ENCODE peak calls at places on chromosomes 2 and 18, in nine cellular contexts. B is IMR-90, R is GM12891, C is transverse colon, L is lower leg skin, P is testis, V is erythroblast, O is breast epithelium, A is K562. Y is an unnamed sample.

GRCh38 chr2:170332676-170333402 is 154.9 kb downstream of the MYO3B start:
- DNase-seq in O (no peak), L (no peak), V (no peak), A (no peak), C (no peak), B (no peak), R (no peak), P (no peak), Y (no peak)

GRCh38 chr18:45402485-45403056 is 212.7 kb upstream of the SLC14A2 start:
- DNase-seq in A (no peak), R (no peak), P (no peak), B (peak; percentile 31), V (no peak), L (no peak), C (peak; percentile 38), O (no peak), Y (no peak)

GRCh38 chr2:84969511-84970265 is 1.3 kb upstream of the KCMF1 start:
- DNase-seq in B (peak; percentile 31), O (no peak), R (no peak), V (peak; percentile 63), L (no peak), P (peak; percentile 30), C (no peak), A (no peak), Y (peak; percentile 55)

GRCh38 chr2:88857274-88857741 is 165.8 kb downstream of the RPIA start:
- DNase-seq in C (peak; percentile 66), P (no peak), R (no peak), O (no peak), L (no peak), A (no peak), B (no peak), V (no peak), Y (no peak)

GRCh38 chr2:189142893-189143759 is 36.4 kb downstream of the COL5A2 start:
- DNase-seq in O (no peak), V (peak; percentile 72), R (peak; percentile 18), A (peak; percentile 39), P (peak; percentile 57), C (peak; percentile 24), L (no peak), B (peak; percentile 36), Y (no peak)

GRCh38 chr18:8177330-8178016 is 431.8 kb upstream of the RAB12 start:
- DNase-seq in A (no peak), L (no peak), B (peak; percentile 17), C (no peak), V (no peak), O (no peak), P (peak; percentile 76), R (no peak), Y (no peak)

GRCh38 chr2:238921681-238922319 is 73.9 kb downstream of the TWIST2 start:
- DNase-seq in B (no peak), O (no peak), A (no peak), P (no peak), R (no peak), C (no peak), L (no peak), V (no peak), Y (peak; percentile 52)

GRCh38 chr2:150872919-150873772 is 385.7 kb upstream of the RND3 start:
- DNase-seq in C (no peak), L (no peak), B (peak; percentile 35), R (no peak), P (no peak), A (no peak), O (no peak), V (no peak), Y (no peak)

DNA sequence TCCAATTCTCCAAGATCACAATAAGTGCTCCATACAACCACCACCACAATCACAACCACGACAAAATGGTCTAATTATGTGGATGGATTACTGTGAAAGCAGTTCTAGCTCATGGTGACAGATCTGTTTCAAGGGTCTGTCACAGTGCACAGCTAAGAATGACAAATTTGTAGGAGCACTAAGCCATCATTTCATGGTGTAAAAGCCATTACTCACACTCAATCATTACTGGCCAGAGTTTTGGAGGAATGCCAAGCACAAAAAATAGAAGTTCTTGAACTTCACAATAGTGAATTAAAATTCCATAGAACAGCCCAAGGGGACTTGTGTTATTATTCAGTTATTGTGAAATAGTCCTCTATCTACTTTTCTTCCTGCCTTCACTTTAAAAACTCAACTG is 2.3 kb downstream of the CPS1 start:
- DNase-seq in P (no peak), B (no peak), O (no peak), A (no peak), C (no peak), L (no peak), V (no peak), R (no peak), Y (no peak)
- TF ChIP-seq POLR2A in P (no peak), B (no peak), O (no peak), A (no peak), C (no peak), L (no peak), V (no peak), R (no peak), Y (no peak)

DNA sequence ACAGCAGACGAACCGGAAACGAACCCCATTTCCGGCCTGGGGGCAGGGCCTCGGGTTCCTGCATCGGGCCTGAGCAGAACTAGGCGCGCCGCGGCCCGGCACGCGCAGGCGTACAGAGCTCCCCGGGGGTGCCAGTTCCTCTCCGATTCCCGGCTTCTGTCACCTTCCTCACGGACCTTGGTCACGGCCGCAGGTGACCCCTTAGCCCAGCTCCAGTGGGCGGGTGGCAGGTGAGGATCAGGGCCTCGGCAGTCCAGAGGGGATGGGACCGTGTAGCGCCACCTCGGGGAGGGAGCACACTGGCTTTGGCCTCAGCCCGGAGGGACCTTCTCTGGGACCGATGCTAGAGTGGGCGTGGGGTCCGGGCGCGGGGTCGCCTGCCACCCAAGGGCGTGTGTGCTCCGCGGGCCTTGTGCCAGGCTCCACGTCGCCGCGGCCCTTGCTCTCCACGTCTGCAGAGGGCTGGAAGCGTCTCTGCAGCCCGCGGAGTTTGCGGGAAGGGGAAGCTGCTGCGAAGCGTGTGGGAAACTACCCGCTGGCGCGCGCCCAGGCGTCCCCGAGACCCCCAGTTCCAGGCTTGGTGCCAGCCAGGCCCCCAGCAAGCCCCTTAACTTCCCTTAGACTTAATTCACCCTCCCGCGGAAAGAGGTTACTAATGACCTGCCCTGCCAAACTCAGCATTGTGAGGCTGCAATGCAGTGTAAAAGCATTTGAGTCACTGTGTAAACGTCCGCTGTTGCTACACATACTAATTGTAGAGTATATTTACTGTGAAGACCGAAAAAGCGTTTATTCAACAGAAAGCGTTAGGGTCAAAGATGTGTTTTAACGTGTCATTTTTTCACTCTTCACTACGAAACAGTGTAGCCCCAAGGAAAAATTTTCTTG is at the start of gene TRAPPC12:
- DNase-seq in V (peak; percentile 92), A (peak; percentile 91), R (peak; percentile 84), B (peak; percentile 80), P (peak; percentile 96), O (peak; percentile 87), C (peak; percentile 94), L (peak; percentile 88), Y (peak; percentile 95)
- TF ChIP-seq POLR2A in V (peak; percentile 93), A (peak; percentile 98), R (peak; percentile 93), B (peak; percentile 91), P (peak; percentile 68), O (peak; percentile 47), C (peak; percentile 89), L (no peak), Y (peak; percentile 71)

GRCh38 chr2:218245214-218245613 is 15.6 kb upstream of the GPBAR1 start:
- DNase-seq in P (no peak), C (no peak), R (no peak), V (no peak), L (no peak), A (no peak), B (no peak), O (no peak), Y (no peak)

GRCh38 chr2:218244204-218244603 is 16.6 kb upstream of the GPBAR1 start:
- DNase-seq in C (no peak), V (no peak), P (no peak), A (no peak), L (no peak), R (no peak), O (no peak), B (no peak), Y (no peak)

GRCh38 chr2:218252509-218253247 is 8.1 kb upstream of the GPBAR1 start:
- DNase-seq in C (no peak), O (no peak), R (no peak), L (no peak), B (peak; percentile 64), P (no peak), A (no peak), V (no peak), Y (peak; percentile 60)

GRCh38 chr2:218244665-218245064 is 16.1 kb upstream of the GPBAR1 start:
- DNase-seq in V (no peak), A (no peak), L (no peak), B (no peak), O (no peak), R (no peak), C (no peak), P (no peak), Y (no peak)

GRCh38 chr2:218249686-218250085 is 11.1 kb upstream of the GPBAR1 start:
- DNase-seq in P (no peak), C (no peak), O (no peak), A (no peak), L (no peak), V (no peak), R (no peak), B (no peak), Y (peak; percentile 50)
- TF ChIP-seq POLR2A in P (no peak), C (no peak), O (no peak), A (no peak), L (no peak), V (no peak), R (peak; percentile 12), B (no peak), Y (no peak)

GRCh38 chr2:70145168-70145538 is 45.7 kb downstream of the C2orf42 start:
- DNase-seq in A (no peak), P (no peak), C (no peak), V (peak; percentile 16), B (no peak), O (no peak), R (no peak), L (no peak), Y (no peak)

GRCh38 chr2:70142590-70143313 is 48.1 kb downstream of the C2orf42 start:
- DNase-seq in C (peak; percentile 100), A (peak; percentile 97), V (peak; percentile 100), L (peak; percentile 99), B (peak; percentile 99), P (peak; percentile 98), R (peak; percentile 87), O (peak; percentile 100), Y (peak; percentile 100)

GRCh38 chr2:70144443-70145167 is 46.2 kb downstream of the C2orf42 start:
- DNase-seq in B (no peak), O (no peak), L (no peak), R (no peak), C (no peak), A (peak; percentile 8), P (no peak), V (no peak), Y (no peak)

GRCh38 chr2:70141754-70142589 is 48.8 kb downstream of the C2orf42 start:
- DNase-seq in R (no peak), P (no peak), A (peak; percentile 81), V (no peak), B (peak; percentile 38), C (no peak), L (no peak), O (peak; percentile 78), Y (no peak)

DNA sequence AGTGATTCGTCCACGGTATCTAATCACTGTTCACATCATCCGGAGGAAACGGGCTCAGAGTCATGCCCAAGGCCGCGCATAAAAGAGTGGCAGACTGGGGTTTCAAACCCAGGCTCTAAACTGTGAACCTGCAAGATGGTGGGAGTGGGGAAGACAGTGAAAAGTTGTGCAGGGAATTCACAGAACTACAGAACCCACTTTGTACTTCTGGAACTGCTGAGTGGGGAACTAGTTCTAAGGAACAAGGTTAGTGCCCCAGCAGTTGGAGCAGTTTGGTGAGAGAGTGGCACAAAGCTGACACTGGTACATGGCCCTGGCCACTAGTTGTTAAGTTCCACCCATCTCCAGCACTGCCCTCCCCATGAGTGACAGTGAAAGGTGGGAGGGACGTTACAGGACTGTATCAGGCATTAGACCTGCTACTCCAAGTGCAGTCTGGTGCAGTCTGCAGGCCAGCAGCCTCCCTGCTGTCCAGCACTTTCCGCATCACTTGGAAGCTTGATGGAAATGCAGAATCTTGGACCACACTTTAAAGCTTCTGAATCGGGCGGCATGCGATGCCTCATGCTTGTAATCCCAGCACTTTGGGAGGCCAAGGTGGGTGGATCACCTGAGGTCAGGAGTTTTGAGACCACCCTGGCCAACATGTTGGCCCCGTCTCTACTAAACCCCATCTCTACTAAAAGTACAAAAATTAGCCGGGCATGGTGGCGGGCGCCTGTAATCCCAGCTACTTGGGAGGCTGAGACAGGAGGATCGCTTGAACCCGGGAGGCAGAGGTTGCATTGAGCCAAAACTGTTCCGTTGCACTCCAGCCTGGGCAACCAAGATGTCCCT is 47.3 kb downstream of the C2orf42 start:
- DNase-seq in B (peak; percentile 52), C (peak; percentile 63), A (peak; percentile 62), R (no peak), L (peak; percentile 67), V (peak; percentile 83), P (peak; percentile 88), O (peak; percentile 65), Y (peak; percentile 82)
- TF ChIP-seq POLR2A in B (no peak), C (no peak), A (peak; percentile 55), R (peak; percentile 82), L (no peak), V (peak; percentile 92), P (peak; percentile 24), O (no peak), Y (no peak)

Y was measured in sigmoid colon.